ENCODE peak calls at places on chromosome 22, in ten cellular contexts. Q is A549, Y is stomach, J is body of pancreas, T is erythroblast, L is gastrocnemius medialis, A is H1, N is NB4, K is ovary, P is heart left ventricle. V is an unnamed sample.

GRCh38 chr22:44828193-44828592 is 75.8 kb downstream of the ARHGAP8 start:
- DNase-seq in L (no peak), T (peak), Y (no peak), A (peak), Q (peak), P (no peak), N (peak), K (no peak), J (no peak), V (no peak)

GRCh38 chr22:19352766-19353165 is 61.2 kb upstream of the CLTCL1 start:
- DNase-seq in A (no peak), K (no peak), J (peak), T (no peak), Q (no peak), P (no peak), Y (no peak), N (no peak), L (no peak), V (peak)

GRCh38 chr22:44550666-44551491 is 52.8 kb upstream of the RTL6 start:
- DNase-seq in L (no peak), K (peak), N (peak), T (no peak), P (peak), Y (peak), J (no peak), Q (peak), A (no peak), V (peak)

GRCh38 chr22:33985506-33985905 is 65.2 kb upstream of the LARGE1 start:
- DNase-seq in N (no peak), K (no peak), P (no peak), Q (no peak), A (no peak), J (no peak), L (no peak), T (no peak), Y (no peak), V (no peak)

GRCh38 chr22:50482107-50483074 is 1.0 kb downstream of the ADM2 start:
- DNase-seq in N (no peak), T (no peak), L (no peak), Y (no peak), K (no peak), A (peak), J (no peak), P (no peak), Q (no peak), V (no peak)

GRCh38 chr22:24141586-24141985 is 39.7 kb upstream of the SUSD2 start:
- DNase-seq in T (no peak), A (no peak), Q (no peak), L (no peak), N (no peak), K (no peak), J (no peak), P (no peak), Y (no peak), V (no peak)

GRCh38 chr22:46352691-46353386 is 17.3 kb downstream of the TRMU start:
- DNase-seq in Q (peak), Y (peak), L (peak), K (no peak), T (no peak), P (peak), J (peak), N (peak), A (no peak), V (no peak)

GRCh38 chr22:49906071-49906798 is 12.0 kb downstream of the ALG12 start:
- DNase-seq in N (no peak), P (no peak), J (no peak), A (no peak), K (no peak), Y (no peak), Q (no peak), L (no peak), T (no peak), V (no peak)

GRCh38 chr22:32080904-32081303 is 37.8 kb downstream of the SLC5A1 start:
- DNase-seq in A (no peak), Y (peak), T (peak), K (no peak), N (peak), Q (peak), P (no peak), J (no peak), L (no peak), V (no peak)

GRCh38 chr22:39174498-39175120 is 22.1 kb upstream of the CBX7 start:
- DNase-seq in L (no peak), T (no peak), Q (peak), J (peak), P (peak), A (peak), Y (peak), N (peak), K (peak), V (peak)

GRCh38 chr22:26568207-26568706 is 21.7 kb downstream of the TPST2 start:
- DNase-seq in Y (no peak), Q (no peak), N (peak), P (no peak), K (no peak), L (no peak), J (no peak), T (no peak), A (no peak), V (no peak)

GRCh38 chr22:27799334-27800249 is 2.0 kb downstream of the MN1 start:
- DNase-seq in Y (peak), N (no peak), T (no peak), A (no peak), Q (no peak), K (peak), L (no peak), J (no peak), P (no peak), V (no peak)

GRCh38 chr22:37753746-37754145 is 54.0 kb upstream of the GCAT start:
- DNase-seq in J (no peak), L (no peak), P (peak), A (no peak), N (no peak), T (no peak), Y (no peak), K (no peak), Q (peak), V (no peak)

GRCh38 chr22:26744892-26745808 is 87.8 kb downstream of the MIAT start:
- DNase-seq in K (no peak), Q (peak), Y (no peak), T (no peak), A (no peak), J (no peak), N (no peak), P (no peak), L (no peak), V (no peak)

GRCh38 chr22:46696614-46697013 is 41.4 kb downstream of the CERK start:
- DNase-seq in K (no peak), J (no peak), L (no peak), N (no peak), Q (no peak), P (no peak), T (no peak), Y (no peak), A (no peak), V (no peak)

GRCh38 chr22:38474003-38474607 is 6.2 kb downstream of the KDELR3 start:
- DNase-seq in N (no peak), J (no peak), L (no peak), K (no peak), A (no peak), Y (no peak), T (no peak), Q (no peak), P (no peak), V (no peak)

GRCh38 chr22:28029201-28029948 is 110.3 kb upstream of the PITPNB start:
- DNase-seq in N (peak), Y (peak), J (peak), P (peak), K (no peak), Q (peak), T (no peak), A (peak), L (peak), V (no peak)

GRCh38 chr22:18110944-18111758 is 542 bp downstream of the TUBA8 start:
- DNase-seq in A (peak), Y (no peak), T (no peak), N (peak), L (no peak), Q (no peak), J (no peak), K (no peak), P (no peak), V (no peak)

GRCh38 chr22:22093743-22094142 is 111.2 kb upstream of the TOP3B start:
- DNase-seq in A (no peak), K (no peak), N (no peak), P (no peak), L (no peak), Q (no peak), T (no peak), J (no peak), Y (no peak), V (no peak)

GRCh38 chr22:40220316-40221054 is 42.8 kb downstream of the TNRC6B start:
- DNase-seq in Q (no peak), T (no peak), K (peak), P (no peak), A (no peak), J (no peak), N (no peak), Y (no peak), L (no peak), V (no peak)

GRCh38 chr22:39932918-39933649 is 27.1 kb upstream of the TMA7B start:
- DNase-seq in P (no peak), J (peak), Q (peak), L (no peak), T (peak), A (peak), N (peak), Y (peak), K (no peak), V (peak)

GRCh38 chr22:35140879-35141745 is 75.2 kb downstream of the ISX start:
- DNase-seq in L (no peak), K (no peak), A (peak), P (no peak), J (no peak), T (peak), Y (no peak), N (peak), Q (no peak), V (no peak)

GRCh38 chr22:41301085-41302015 is at the start of gene ZC3H7B:
- DNase-seq in Y (peak), P (peak), J (peak), N (peak), L (peak), Q (peak), K (peak), A (peak), T (peak), V (peak)
- TF ChIP-seq POLR2A in Y (no peak), P (no peak), J (peak), N (peak), L (peak), Q (peak), K (no peak), A (peak), T (peak), V (no peak)

GRCh38 chr22:41957941-41958556 is 6.1 kb downstream of the SMIM45 start:
- DNase-seq in K (no peak), T (no peak), Y (no peak), J (no peak), Q (no peak), A (no peak), N (no peak), P (no peak), L (no peak), V (no peak)
- TF ChIP-seq POLR2A in K (no peak), T (no peak), Y (no peak), J (no peak), Q (no peak), A (no peak), N (no peak), P (no peak), L (no peak), V (no peak)

DNA sequence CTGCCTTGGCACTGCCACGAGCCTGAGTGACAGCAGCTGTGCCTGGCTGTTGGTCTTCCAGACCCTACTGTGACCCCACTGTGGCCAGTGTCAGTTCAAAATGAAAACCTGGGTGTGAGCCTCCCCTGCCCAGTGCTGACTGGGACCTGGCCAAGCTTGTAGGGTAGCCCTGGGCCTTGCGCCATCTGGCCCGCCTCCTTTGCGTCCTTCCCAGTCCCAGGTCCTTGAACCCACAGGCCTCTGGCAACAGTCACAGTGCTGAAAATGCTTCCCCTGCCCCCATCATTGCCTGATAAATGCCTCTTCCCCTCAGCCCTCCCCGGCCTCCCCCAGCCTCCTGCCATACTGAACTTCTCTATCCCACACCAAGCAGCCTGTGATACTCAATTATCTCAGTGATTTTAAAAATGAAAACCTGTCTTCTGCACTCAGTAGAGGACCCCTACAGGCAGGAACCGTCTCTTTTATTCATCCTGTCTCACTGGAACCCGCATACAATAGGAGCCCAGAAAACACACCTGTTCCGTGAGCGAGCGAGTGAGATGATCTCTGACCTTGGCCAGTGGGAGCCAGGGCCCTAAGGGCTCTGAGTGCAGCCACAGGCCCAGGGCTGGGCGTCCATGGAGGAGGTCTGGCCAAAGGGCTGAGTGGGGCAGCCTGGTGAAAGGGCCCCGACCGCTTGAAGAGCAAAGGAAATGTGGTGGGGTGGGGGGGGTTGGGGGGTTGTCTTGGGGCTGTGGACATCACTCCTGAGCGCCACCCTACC is 49.6 kb upstream of the TTLL12 start:
- DNase-seq in N (no peak), Q (no peak), L (no peak), A (no peak), Y (peak), K (peak), P (peak), J (peak), T (no peak), V (no peak)
- TF ChIP-seq POLR2A in N (no peak), Q (no peak), L (no peak), A (no peak), Y (no peak), K (no peak), P (no peak), J (no peak), T (no peak), V (no peak)

GRCh38 chr22:30424471-30425326 is 869 bp upstream of the MTFP1 start:
- DNase-seq in L (no peak), K (no peak), J (peak), P (no peak), N (no peak), A (peak), Y (no peak), T (peak), Q (peak), V (no peak)

GRCh38 chr22:30423959-30424380 is 1.6 kb upstream of the MTFP1 start:
- DNase-seq in J (peak), Q (peak), L (peak), T (peak), K (peak), A (peak), N (peak), Y (peak), P (peak), V (peak)

GRCh38 chr22:30425327-30425615 is 297 bp upstream of the MTFP1 start:
- DNase-seq in K (no peak), N (no peak), A (no peak), Q (no peak), J (no peak), Y (no peak), T (no peak), L (no peak), P (no peak), V (no peak)

GRCh38 chr22:30426395-30427353 is 1.1 kb downstream of the MTFP1 start:
- DNase-seq in Y (peak), A (peak), Q (peak), N (peak), L (peak), K (peak), P (peak), T (peak), J (peak), V (peak)

DNA sequence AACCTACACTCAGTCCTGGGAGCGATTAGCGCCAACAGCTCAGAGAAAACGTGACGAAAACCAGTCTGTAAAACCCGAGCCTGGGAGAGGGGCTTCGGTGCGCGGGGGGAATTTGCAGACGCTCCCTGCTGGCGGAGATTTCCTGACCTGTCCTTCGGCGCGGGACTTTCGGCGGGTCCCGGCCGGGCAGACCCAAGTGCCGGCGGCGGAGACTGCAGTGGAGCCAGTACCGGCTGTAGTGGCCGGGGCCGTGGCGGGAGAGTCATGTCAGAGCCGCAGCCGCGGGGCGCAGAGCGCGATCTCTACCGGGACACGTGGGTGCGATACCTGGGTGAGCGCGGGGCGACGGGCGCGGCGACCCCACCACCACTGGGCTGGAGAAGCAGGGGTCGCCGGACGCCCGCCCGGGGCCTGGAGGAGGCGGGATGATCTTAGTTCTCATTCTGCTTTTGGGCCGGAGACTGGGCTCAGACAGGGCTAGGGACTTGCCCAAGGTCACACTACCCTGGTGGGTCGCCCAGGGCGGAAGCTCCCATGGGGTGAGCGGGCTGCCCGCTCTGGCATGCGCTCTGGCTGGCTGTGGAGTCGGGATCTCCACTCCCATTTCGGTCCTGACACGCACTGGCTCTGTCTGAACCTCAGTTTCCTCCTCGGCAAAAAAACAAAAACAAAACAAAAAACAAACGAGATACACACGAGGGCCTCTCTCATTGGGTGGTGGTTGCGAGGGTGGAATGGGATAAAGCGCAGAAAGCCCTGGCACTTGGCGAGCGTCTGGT is at the start of gene MTFP1:
- DNase-seq in Q (peak), A (peak), N (peak), K (peak), L (peak), T (peak), P (peak), Y (peak), J (peak), V (peak)
- TF ChIP-seq POLR2A in Q (peak), A (no peak), N (peak), K (no peak), L (no peak), T (no peak), P (no peak), Y (no peak), J (peak), V (no peak)

GRCh38 chr22:36252754-36253522 is at the start of gene APOL1:
- DNase-seq in Y (peak), Q (peak), T (peak), N (peak), K (peak), L (no peak), P (peak), A (no peak), J (no peak), V (no peak)

GRCh38 chr22:36257308-36257707 is 4.4 kb downstream of the APOL1 start:
- DNase-seq in J (no peak), L (no peak), A (no peak), N (no peak), Y (no peak), P (no peak), Q (no peak), K (no peak), T (no peak), V (no peak)

GRCh38 chr22:36257948-36258674 is 5.2 kb downstream of the APOL1 start:
- DNase-seq in P (no peak), J (no peak), Y (no peak), N (no peak), L (no peak), T (no peak), K (no peak), A (no peak), Q (no peak), V (no peak)

GRCh38 chr22:36256474-36256873 is 3.5 kb downstream of the APOL1 start:
- DNase-seq in K (no peak), L (no peak), Y (no peak), Q (no peak), T (peak), N (no peak), A (no peak), P (no peak), J (no peak), V (no peak)

GRCh38 chr22:36253523-36254490 is 874 bp downstream of the APOL1 start:
- DNase-seq in N (no peak), J (no peak), Y (peak), L (no peak), T (peak), P (peak), A (no peak), Q (no peak), K (peak), V (no peak)
- TF ChIP-seq POLR2A in N (no peak), J (no peak), Y (no peak), L (no peak), T (no peak), P (no peak), A (no peak), Q (no peak), K (no peak), V (no peak)

V was measured in lower leg skin.